ENCODE peak calls at places on chromosomes 11 and 22, in seven cellular contexts. I, B, O, V, Z, A and E are unnamed samples.

GRCh38 chr22:47164514-47165337 is 402.3 kb downstream of the TBC1D22A start:
- DNase-seq in I (peak; percentile 24), B (no peak), O (peak; percentile 31), V (no peak), Z (no peak), A (no peak), E (no peak)

GRCh38 chr11:75996523-75997272 is 181.7 kb downstream of the UVRAG start:
- DNase-seq in I (no peak), B (no peak), O (no peak), V (no peak), Z (no peak), A (peak; percentile 40), E (no peak)

GRCh38 chr22:30286813-30287625 is 2.3 kb downstream of the CASTOR1 start:
- DNase-seq in I (peak; percentile 88), B (peak; percentile 46), O (peak; percentile 62), V (peak; percentile 73), Z (peak; percentile 77), A (peak; percentile 55), E (peak; percentile 98)

GRCh38 chr11:76835928-76836612 is 24.6 kb upstream of the ACER3 start:
- DNase-seq in I (no peak), B (peak; percentile 68), O (no peak), V (no peak), Z (no peak), A (peak; percentile 46), E (no peak)

GRCh38 chr22:40193429-40194421 is 16.0 kb downstream of the TNRC6B start:
- DNase-seq in I (peak; percentile 79), B (peak; percentile 34), O (no peak), V (peak; percentile 80), Z (peak; percentile 34), A (peak; percentile 62), E (peak; percentile 68)

GRCh38 chr11:27171391-27171790 is 130.8 kb downstream of the BBOX1 start:
- DNase-seq in I (no peak), B (peak; percentile 20), O (no peak), V (peak; percentile 54), Z (no peak), A (no peak), E (no peak)

GRCh38 chr11:66749091-66749490 is 20.1 kb upstream of the SPTBN2 start:
- DNase-seq in I (no peak), B (no peak), O (no peak), V (no peak), Z (no peak), A (no peak), E (no peak)

GRCh38 chr11:120576606-120577005 is 65.1 kb downstream of the GRIK4 start:
- DNase-seq in I (no peak), B (no peak), O (no peak), V (no peak), Z (no peak), A (no peak), E (no peak)

GRCh38 chr11:76562541-76562940 is 108.0 kb downstream of the LRRC32 start:
- DNase-seq in I (no peak), B (no peak), O (no peak), V (no peak), Z (no peak), A (no peak), E (no peak)

GRCh38 chr22:39236321-39237275 is 8.2 kb downstream of the PDGFB start:
- DNase-seq in I (no peak), B (no peak), O (no peak), V (no peak), Z (peak; percentile 17), A (no peak), E (no peak)

GRCh38 chr11:100636536-100636935 is 50.6 kb upstream of the ARHGAP42 start:
- DNase-seq in I (no peak), B (no peak), O (no peak), V (no peak), Z (no peak), A (no peak), E (no peak)

GRCh38 chr11:69518081-69518950 is 36.9 kb downstream of the LINC01488 start:
- DNase-seq in I (no peak), B (peak; percentile 94), O (no peak), V (no peak), Z (no peak), A (no peak), E (no peak)

GRCh38 chr11:12581923-12582322 is 92.3 kb upstream of the TEAD1 start:
- DNase-seq in I (no peak), B (peak; percentile 88), O (no peak), V (peak; percentile 82), Z (peak; percentile 81), A (peak; percentile 58), E (no peak)

GRCh38 chr11:47899801-47900200 is 51.7 kb upstream of the NUP160 start:
- DNase-seq in I (no peak), B (no peak), O (no peak), V (no peak), Z (no peak), A (no peak), E (no peak)

GRCh38 chr22:21974058-21974649 is 8.4 kb downstream of the TOP3B start:
- DNase-seq in I (no peak), B (no peak), O (no peak), V (no peak), Z (no peak), A (no peak), E (no peak)

GRCh38 chr11:10314199-10315072 is 9.6 kb downstream of the ADM start:
- DNase-seq in I (peak; percentile 34), B (peak; percentile 71), O (no peak), V (peak; percentile 60), Z (peak; percentile 69), A (peak; percentile 78), E (no peak)

GRCh38 chr11:58745705-58746364 is 14.1 kb upstream of the GLYAT start:
- DNase-seq in I (no peak), B (no peak), O (no peak), V (no peak), Z (peak; percentile 64), A (no peak), E (no peak)

GRCh38 chr11:84471501-84471900 is 1155.6 kb downstream of the DLG2 start:
- DNase-seq in I (no peak), B (no peak), O (no peak), V (no peak), Z (no peak), A (no peak), E (no peak)

GRCh38 chr11:84480151-84480550 is 1147.0 kb downstream of the DLG2 start:
- DNase-seq in I (no peak), B (no peak), O (no peak), V (peak; percentile 28), Z (no peak), A (no peak), E (no peak)

DNA sequence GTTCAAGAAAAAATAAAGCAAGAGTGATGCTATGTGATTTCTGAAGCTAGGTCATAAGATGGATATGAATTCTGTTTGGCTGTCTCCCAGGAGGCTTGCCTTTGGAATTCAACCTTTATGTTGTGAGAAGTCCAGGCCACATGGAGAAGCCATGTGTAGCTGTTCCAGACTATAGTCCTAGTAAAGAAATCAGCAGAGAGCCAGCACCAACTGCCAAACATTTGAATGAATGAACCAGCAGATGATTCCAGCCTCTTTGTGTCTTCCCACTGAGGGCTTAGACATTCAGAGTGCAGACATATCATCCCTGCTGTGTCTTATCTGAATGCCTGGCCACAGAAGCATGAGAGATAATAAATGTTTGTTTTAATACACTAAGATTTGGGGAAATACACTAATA is 1150.6 kb downstream of the DLG2 start:
- DNase-seq in I (no peak), B (no peak), O (no peak), V (peak; percentile 35), Z (no peak), A (peak; percentile 39), E (no peak)
- H3K4ac ChIP-seq in I (no peak overlapping the region), B (no peak overlapping the region), O (no peak overlapping the region), V (no peak overlapping the region), Z (no peak overlapping the region), A (no peak overlapping the region), E (no peak overlapping the region)

DNA sequence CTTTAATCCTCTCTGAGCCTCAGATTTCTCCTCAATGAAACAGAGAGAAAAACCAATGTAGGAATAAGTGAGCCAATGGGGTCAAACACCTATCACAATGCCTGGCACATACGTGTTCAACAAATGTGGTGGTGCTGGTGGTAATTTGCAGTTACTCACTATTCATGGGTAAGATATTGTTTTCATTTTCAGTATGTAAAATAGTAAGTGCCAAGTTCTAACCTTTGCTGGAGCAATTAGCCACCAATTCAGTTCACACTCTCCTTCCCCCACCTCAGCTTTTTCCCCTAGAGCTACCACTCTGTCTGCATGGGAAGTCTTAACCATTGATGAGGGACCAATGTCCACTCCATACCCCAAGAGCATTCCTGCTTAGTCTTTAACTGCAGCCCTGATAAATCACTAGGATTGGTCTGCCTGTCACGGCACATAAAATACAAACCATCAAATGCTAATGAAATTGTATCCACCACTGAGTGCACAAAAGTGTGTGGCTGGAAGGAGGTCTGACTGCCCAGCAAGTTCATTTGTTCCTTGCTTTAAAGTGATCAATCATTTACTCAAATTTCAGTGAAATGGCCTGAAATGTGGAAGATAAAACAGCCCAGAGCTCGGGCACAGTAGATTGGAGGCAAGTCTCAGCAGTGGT is 187.4 kb upstream of the API5 start:
- DNase-seq in I (no peak), B (no peak), O (no peak), V (no peak), Z (no peak), A (no peak), E (no peak)
- H3K4ac ChIP-seq in I (no peak overlapping the region), B (no peak overlapping the region), O (no peak overlapping the region), V (no peak overlapping the region), Z (no peak overlapping the region), A (no peak overlapping the region), E (no peak overlapping the region)

GRCh38 chr22:45906946-45907345 is 70.0 kb downstream of the WNT7B start:
- DNase-seq in I (no peak), B (no peak), O (no peak), V (no peak), Z (no peak), A (no peak), E (no peak)

GRCh38 chr22:45907378-45907777 is 69.6 kb downstream of the WNT7B start:
- DNase-seq in I (no peak), B (no peak), O (no peak), V (no peak), Z (no peak), A (no peak), E (no peak)

GRCh38 chr22:45905924-45906865 is 70.8 kb downstream of the WNT7B start:
- DNase-seq in I (no peak), B (peak; percentile 62), O (no peak), V (no peak), Z (peak; percentile 28), A (peak; percentile 21), E (no peak)

GRCh38 chr22:45908961-45909360 is 68.0 kb downstream of the WNT7B start:
- DNase-seq in I (no peak), B (no peak), O (no peak), V (no peak), Z (no peak), A (no peak), E (no peak)

DNA sequence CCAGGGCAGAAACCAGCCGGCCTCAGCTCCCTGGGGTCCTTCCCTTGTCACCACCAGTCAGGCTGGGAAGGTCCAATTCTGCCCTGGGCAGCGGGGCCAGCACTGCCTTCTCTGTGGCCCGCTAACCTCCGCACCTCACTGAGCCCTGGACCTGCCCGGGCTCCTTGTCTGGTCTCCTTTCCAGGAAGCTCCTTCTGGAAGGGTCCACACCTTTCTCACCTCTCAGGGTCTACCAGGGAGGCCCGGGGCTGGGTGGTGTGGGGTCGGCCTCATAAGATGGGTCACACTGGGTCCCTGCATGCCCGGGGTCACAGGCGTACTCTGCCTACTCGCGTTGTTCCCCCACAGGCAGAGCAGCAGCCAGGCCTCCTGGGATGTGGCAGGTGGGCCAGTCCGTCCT is 69.0 kb downstream of the WNT7B start:
- DNase-seq in I (no peak), B (no peak), O (no peak), V (no peak), Z (no peak), A (no peak), E (no peak)
- H3K4ac ChIP-seq in I (no peak overlapping the region), B (no peak overlapping the region), O (peak overlapping the region; percentile 6), V (no peak overlapping the region), Z (no peak overlapping the region), A (no peak overlapping the region), E (no peak overlapping the region)

GRCh38 chr11:132559371-132560036 is 972.8 kb downstream of the OPCML start:
- DNase-seq in I (no peak), B (no peak), O (no peak), V (peak; percentile 68), Z (no peak), A (no peak), E (no peak)
- H3K4ac ChIP-seq in I (no peak overlapping the region), B (no peak overlapping the region), O (no peak overlapping the region), V (no peak overlapping the region), Z (no peak overlapping the region), A (no peak overlapping the region), E (no peak overlapping the region)